ENCODE peak calls at places on chromosomes 6 and 20, in five cellular contexts. L is AG04449, M is fibroblast of lung, C is pancreas, Y is PC-3. N is an unnamed sample.

GRCh38 chr6:79671605-79672266 is 40.6 kb downstream of the SH3BGRL2 start:
- DNase-seq in C (peak; percentile 42), M (peak; percentile 64), L (no peak), Y (peak; percentile 71), N (no peak)

GRCh38 chr6:79233611-79234149 is 802 bp downstream of the HMGN3 start:
- DNase-seq in C (peak; percentile 89), Y (peak; percentile 74), M (peak; percentile 91), L (peak; percentile 29), N (peak; percentile 91)

GRCh38 chr6:139291813-139292619 is at the start of gene TXLNB:
- DNase-seq in Y (no peak), M (peak; percentile 88), L (peak; percentile 36), C (peak; percentile 15), N (peak; percentile 58)

GRCh38 chr20:9492067-9492466 is 22.3 kb upstream of the LAMP5 start:
- DNase-seq in L (no peak), Y (peak; percentile 76), M (no peak), C (no peak), N (no peak)

GRCh38 chr6:26305097-26305841 is 59.7 kb upstream of the BTN3A2 start:
- DNase-seq in M (peak; percentile 87), C (peak; percentile 58), Y (peak; percentile 25), L (no peak), N (peak; percentile 91)

GRCh38 chr6:149900620-149901443 is 2.9 kb upstream of the RAET1E start:
- DNase-seq in C (no peak), L (no peak), M (no peak), Y (no peak), N (no peak)

GRCh38 chr6:13425971-13426931 is 61.1 kb downstream of the GFOD1 start:
- DNase-seq in Y (peak; percentile 75), C (no peak), L (no peak), M (peak; percentile 88), N (peak; percentile 45)

GRCh38 chr6:2157441-2158127 is 87.8 kb downstream of the GMDS start:
- DNase-seq in M (peak; percentile 90), L (peak; percentile 89), Y (no peak), C (no peak), N (peak; percentile 78)

GRCh38 chr20:24124951-24125650 is 136.5 kb upstream of the GGTLC1 start:
- DNase-seq in Y (no peak), M (no peak), L (no peak), C (no peak), N (no peak)

GRCh38 chr6:54846857-54847721 is 518 bp downstream of the FAM83B start:
- DNase-seq in L (no peak), Y (peak; percentile 10), C (peak; percentile 35), M (no peak), N (no peak)

GRCh38 chr6:139251377-139252017 is 40.3 kb downstream of the TXLNB start:
- DNase-seq in Y (no peak), L (no peak), C (no peak), M (no peak), N (no peak)

GRCh38 chr6:156827382-156827781 is 50.2 kb downstream of the ARID1B start:
- DNase-seq in C (no peak), L (no peak), M (no peak), Y (no peak), N (peak; percentile 6)

GRCh38 chr20:47607208-47607613 is 105.5 kb downstream of the NCOA3 start:
- DNase-seq in C (no peak), M (peak; percentile 61), Y (peak; percentile 46), L (no peak), N (peak; percentile 40)

GRCh38 chr20:577167-577791 is 32.8 kb downstream of the TCF15 start:
- DNase-seq in L (no peak), C (no peak), M (no peak), Y (peak; percentile 22), N (no peak)
- TF ChIP-seq CTCF in L (peak; percentile 20), C (no peak), M (peak; percentile 36), Y (peak; percentile 55), N (peak; percentile 61)

GRCh38 chr6:73943401-73943800 is 247.4 kb downstream of the CD109 start:
- DNase-seq in L (no peak), C (no peak), M (no peak), Y (no peak), N (no peak)

GRCh38 chr6:73943930-73944652 is 248.1 kb downstream of the CD109 start:
- DNase-seq in Y (no peak), M (no peak), L (no peak), C (no peak), N (no peak)

GRCh38 chr6:73941892-73942291 is 245.9 kb downstream of the CD109 start:
- DNase-seq in Y (no peak), C (no peak), L (no peak), M (no peak), N (no peak)

GRCh38 chr6:73937805-73938204 is 241.8 kb downstream of the CD109 start:
- DNase-seq in L (no peak), Y (no peak), C (no peak), M (no peak), N (no peak)

GRCh38 chr6:73942581-73942980 is 246.6 kb downstream of the CD109 start:
- DNase-seq in C (no peak), L (no peak), M (peak; percentile 16), Y (peak; percentile 78), N (peak; percentile 80)
- TF ChIP-seq CTCF in C (no peak), L (no peak), M (no peak), Y (peak; percentile 42), N (peak; percentile 62)

GRCh38 chr20:38224534-38224933 is 36.0 kb downstream of the KIAA1755 start:
- DNase-seq in C (no peak), M (no peak), L (no peak), Y (no peak), N (no peak)
- TF ChIP-seq CTCF in C (no peak), M (no peak), L (no peak), Y (no peak), N (no peak)

GRCh38 chr6:9405825-9406224 is 970.5 kb upstream of the SLC35B3 start:
- DNase-seq in M (peak; percentile 41), L (no peak), C (no peak), Y (peak; percentile 65), N (no peak)
- TF ChIP-seq CTCF in M (no peak), L (no peak), C (no peak), Y (no peak), N (no peak)

GRCh38 chr6:35757461-35758123 is 18.8 kb upstream of the CLPSL2 start:
- DNase-seq in C (no peak), Y (peak; percentile 38), L (no peak), M (peak; percentile 12), N (peak; percentile 21)
- TF ChIP-seq CTCF in C (no peak), Y (peak; percentile 47), L (peak; percentile 31), M (peak; percentile 54), N (peak; percentile 56)

GRCh38 chr6:112180095-112180820 is 74.1 kb downstream of the LAMA4 start:
- DNase-seq in Y (peak; percentile 75), C (no peak), L (peak; percentile 66), M (peak; percentile 81), N (peak; percentile 86)
- TF ChIP-seq CTCF in Y (peak; percentile 85), C (peak; percentile 32), L (peak; percentile 46), M (peak; percentile 59), N (peak; percentile 93)

GRCh38 chr6:32975886-32976285 is 7.5 kb downstream of the BRD2 start:
- DNase-seq in Y (no peak), C (no peak), M (no peak), L (no peak), N (no peak)

GRCh38 chr6:32977272-32977952 is 9.0 kb downstream of the BRD2 start:
- DNase-seq in Y (no peak), L (no peak), M (no peak), C (no peak), N (no peak)

GRCh38 chr6:32976334-32977069 is 8.1 kb downstream of the BRD2 start:
- DNase-seq in L (no peak), M (no peak), C (no peak), Y (no peak), N (no peak)

GRCh38 chr6:32979720-32980487 is 11.5 kb downstream of the BRD2 start:
- DNase-seq in L (no peak), Y (no peak), M (no peak), C (no peak), N (no peak)

GRCh38 chr6:32977953-32978324 is 9.5 kb downstream of the BRD2 start:
- DNase-seq in C (no peak), Y (no peak), L (no peak), M (no peak), N (no peak)
- TF ChIP-seq CTCF in C (no peak), Y (no peak), L (no peak), M (no peak), N (no peak)

DNA sequence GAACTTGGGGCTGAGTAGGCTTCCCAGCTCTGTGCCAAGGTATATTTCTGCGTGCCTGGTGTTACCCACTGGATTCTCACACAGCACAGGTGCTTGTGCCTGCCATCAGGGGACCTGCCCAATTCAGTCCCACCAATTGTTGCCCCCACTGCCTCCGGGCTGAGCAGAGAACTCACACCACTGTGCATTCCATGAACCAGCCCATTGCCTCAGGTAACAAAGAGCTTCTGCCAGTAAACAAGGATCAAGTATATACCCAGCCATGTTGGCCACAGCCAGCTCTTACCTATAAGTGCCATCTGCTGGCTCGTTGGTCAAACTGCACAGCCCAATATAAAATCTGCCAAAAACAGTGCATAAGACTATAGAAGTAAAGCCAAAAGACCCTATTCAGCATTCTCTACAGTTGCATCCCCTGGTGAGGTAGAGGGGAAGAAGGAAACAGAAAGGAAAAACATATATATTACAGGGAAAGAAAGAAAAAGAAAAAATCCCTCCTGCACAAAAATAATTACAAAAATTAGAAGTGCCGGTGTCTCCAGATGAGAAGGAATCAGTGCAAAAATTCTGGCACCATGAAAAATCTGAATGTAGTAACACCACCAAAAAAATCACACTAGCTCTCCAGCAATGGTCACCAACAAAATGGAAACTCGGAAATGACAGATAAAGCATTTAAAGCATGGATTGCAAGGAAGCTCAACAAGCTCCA is 241.4 kb downstream of the IBTK start:
- DNase-seq in M (peak; percentile 47), Y (peak; percentile 64), C (no peak), L (no peak), N (peak; percentile 48)
- TF ChIP-seq CTCF in M (peak; percentile 70), Y (peak; percentile 81), C (no peak), L (peak; percentile 39), N (peak; percentile 86)

N was measured in HFFc6.